ENCODE peak calls at places on chromosomes 11 and 22, in four cellular contexts. Q, X, Y and S are unnamed samples.

GRCh38 chr22:41367680-41368542 is 13.8 kb upstream of the TEF start:
- DNase-seq in Q (peak), X (no peak), Y (no peak), S (peak)

GRCh38 chr22:22074634-22075381 is 92.2 kb upstream of the TOP3B start:
- DNase-seq in X (no peak), Y (no peak), Q (no peak), S (no peak)

GRCh38 chr22:38886333-38886732 is 14.3 kb upstream of the CBX6 start:
- DNase-seq in Q (no peak), X (no peak), Y (no peak), S (no peak)

GRCh38 chr22:19103881-19104821 is 18.1 kb downstream of the DGCR2 start:
- DNase-seq in Y (peak), Q (peak), X (no peak), S (no peak)

GRCh38 chr11:95556342-95557151 is 233.0 kb downstream of the FAM76B start:
- DNase-seq in Y (peak), Q (peak), X (peak), S (no peak)

GRCh38 chr22:29314537-29315285 is 786 bp downstream of the RASL10A start:
- DNase-seq in Q (no peak), X (no peak), Y (no peak), S (no peak)

GRCh38 chr11:19849107-19849789 is 136.6 kb downstream of the NAV2 start:
- DNase-seq in X (no peak), Y (peak), Q (no peak), S (no peak)

GRCh38 chr11:15692739-15693138 is 578.0 kb downstream of the INSC start:
- DNase-seq in Y (no peak), Q (no peak), X (no peak), S (no peak)

GRCh38 chr11:118212131-118212725 is 12.6 kb downstream of the JAML start:
- DNase-seq in X (no peak), Y (no peak), Q (no peak), S (no peak)

GRCh38 chr11:125072961-125073590 is 10.0 kb downstream of the SLC37A2 start:
- DNase-seq in Y (no peak), Q (no peak), X (no peak), S (no peak)

GRCh38 chr11:124656759-124657627 is 16.5 kb downstream of the SIAE start:
- DNase-seq in X (no peak), Y (no peak), Q (peak), S (no peak)

GRCh38 chr11:36195496-36196346 is 93.5 kb downstream of the COMMD9 start:
- DNase-seq in Y (no peak), X (peak), Q (no peak), S (no peak)

GRCh38 chr11:64419818-64420485 is 61.0 kb downstream of the RPS6KA4 start:
- DNase-seq in Q (no peak), X (no peak), Y (no peak), S (no peak)

GRCh38 chr11:117126223-117126965 is 17.7 kb upstream of the PAFAH1B2 start:
- DNase-seq in Y (no peak), Q (no peak), X (no peak), S (no peak)

GRCh38 chr11:124896071-124896750 is 1.5 kb downstream of the ROBO4 start:
- DNase-seq in Y (no peak), X (no peak), Q (no peak), S (no peak)

GRCh38 chr11:68792400-68792955 is 41.2 kb upstream of the TESMIN start:
- DNase-seq in X (no peak), Q (no peak), Y (no peak), S (no peak)

GRCh38 chr11:115237578-115237977 is 266.6 kb downstream of the CADM1 start:
- DNase-seq in Q (no peak), X (no peak), Y (no peak), S (no peak)

GRCh38 chr11:8719260-8720190 is 36.9 kb downstream of the RPL27A start:
- DNase-seq in Y (peak), X (peak), Q (no peak), S (peak)

GRCh38 chr22:50325444-50326224 is 1.2 kb downstream of the DENND6B start:
- DNase-seq in X (no peak), Y (no peak), Q (no peak), S (no peak)

GRCh38 chr22:32558681-32559355 is 84.2 kb downstream of the FBXO7 start:
- DNase-seq in Y (peak), X (no peak), Q (peak), S (peak)

GRCh38 chr11:126132319-126132718 is 69.7 kb upstream of the CDON start:
- DNase-seq in Y (no peak), Q (peak), X (no peak), S (peak)

GRCh38 chr11:62981743-62982142 is 3.0 kb downstream of the SLC22A6 start:
- DNase-seq in X (no peak), Y (no peak), Q (no peak), S (no peak)

GRCh38 chr11:62985351-62985750 is 584 bp upstream of the SLC22A6 start:
- DNase-seq in X (no peak), Q (no peak), Y (no peak), S (no peak)

GRCh38 chr11:62980133-62980760 is 4.5 kb downstream of the SLC22A6 start:
- DNase-seq in Q (no peak), Y (no peak), X (no peak), S (no peak)

GRCh38 chr11:62984451-62984991 is at the start of gene SLC22A6:
- DNase-seq in Q (no peak), X (no peak), Y (no peak), S (no peak)

GRCh38 chr11:62983536-62984199 is 1.1 kb downstream of the SLC22A6 start:
- DNase-seq in Y (no peak), Q (no peak), X (no peak), S (no peak)
- H3K4me3 ChIP-seq in Y (no peak), Q (no peak), X (no peak), S (no peak)

DNA sequence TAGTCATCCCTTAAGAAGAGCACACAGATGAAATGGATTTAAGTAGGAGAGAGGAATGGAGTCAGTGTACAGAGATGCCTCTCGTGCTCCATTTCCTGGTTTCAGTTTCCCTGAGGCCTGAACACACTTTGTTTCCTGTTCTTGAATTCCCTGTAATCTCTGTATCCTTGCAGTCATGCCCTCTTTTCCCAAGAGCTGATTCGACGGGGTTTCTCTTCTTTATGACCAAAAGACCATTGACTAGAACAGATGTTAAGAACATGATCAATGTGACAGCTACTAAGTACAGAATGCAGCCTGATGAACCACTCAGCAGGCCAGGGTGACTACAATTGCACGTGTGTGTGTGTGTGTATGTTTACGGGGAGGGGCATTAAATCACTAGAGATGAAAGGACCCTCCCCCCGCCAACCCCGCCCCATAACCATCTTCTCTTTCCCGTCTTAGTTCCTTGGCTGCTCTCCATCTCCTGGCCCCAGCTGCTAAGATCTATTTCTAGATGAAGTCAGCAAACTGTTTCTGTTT is 26.2 kb downstream of the SLC22A6 start:
- DNase-seq in Y (peak), X (peak), Q (no peak), S (peak)
- H3K4me3 ChIP-seq in Y (no peak), X (no peak), Q (no peak), S (no peak)

GRCh38 chr11:66115638-66116410 is 45.8 kb downstream of the PACS1 start:
- DNase-seq in Y (no peak), X (no peak), Q (no peak), S (no peak)
- H3K4me3 ChIP-seq in Y (no peak), X (no peak), Q (no peak), S (no peak)

GRCh38 chr11:13964771-13965074 is 2.2 kb downstream of the SPON1 start:
- DNase-seq in Q (no peak), X (no peak), Y (no peak), S (no peak)

GRCh38 chr11:13963169-13963948 is 836 bp downstream of the SPON1 start:
- DNase-seq in Q (no peak), Y (no peak), X (no peak), S (no peak)

GRCh38 chr11:13965337-13965736 is 2.8 kb downstream of the SPON1 start:
- DNase-seq in X (no peak), Y (no peak), Q (no peak), S (no peak)

GRCh38 chr11:13962562-13963168 is at the start of gene SPON1:
- DNase-seq in Q (peak), Y (no peak), X (no peak), S (no peak)

GRCh38 chr11:13963949-13964770 is 1.6 kb downstream of the SPON1 start:
- DNase-seq in X (no peak), Y (no peak), Q (peak), S (no peak)
- H3K4me3 ChIP-seq in X (no peak), Y (no peak), Q (no peak), S (peak)

GRCh38 chr11:105699203-105699602 is 89.3 kb downstream of the GRIA4 start:
- DNase-seq in Q (no peak), X (no peak), Y (no peak), S (no peak)

GRCh38 chr11:105697291-105697690 is 87.4 kb downstream of the GRIA4 start:
- DNase-seq in Q (no peak), X (no peak), Y (no peak), S (no peak)

GRCh38 chr11:105693075-105693474 is 83.2 kb downstream of the GRIA4 start:
- DNase-seq in Q (no peak), X (no peak), Y (no peak), S (no peak)

GRCh38 chr11:105701098-105701497 is 91.2 kb downstream of the GRIA4 start:
- DNase-seq in X (no peak), Q (no peak), Y (no peak), S (peak)

DNA sequence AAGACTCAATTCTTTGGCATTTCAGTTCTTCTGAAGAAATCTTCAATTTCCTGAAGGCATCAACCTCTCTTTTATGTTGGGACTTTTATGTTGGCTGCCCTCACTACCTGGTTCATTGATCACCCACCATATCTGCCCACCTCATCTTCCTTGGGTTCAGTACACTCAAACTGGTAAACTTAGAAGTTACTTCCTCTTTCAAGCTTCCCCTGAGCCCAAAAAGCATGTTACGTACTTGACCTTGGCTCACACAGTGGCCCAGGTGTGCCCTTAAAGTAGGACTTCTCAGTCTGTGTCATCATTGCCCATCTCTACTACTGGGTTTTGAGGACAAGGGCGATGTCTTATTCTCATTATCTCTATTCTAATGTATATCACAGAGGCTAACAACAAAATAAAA is 86.1 kb downstream of the GRIA4 start:
- DNase-seq in Y (no peak), Q (no peak), X (no peak), S (no peak)
- H3K4me3 ChIP-seq in Y (no peak), Q (no peak), X (no peak), S (no peak)

GRCh38 chr22:43860831-43861230 is 1.5 kb downstream of the SULT4A1 start:
- DNase-seq in X (no peak), Y (no peak), Q (no peak), S (no peak)

GRCh38 chr22:43862882-43863202 is 529 bp upstream of the SULT4A1 start:
- DNase-seq in Q (no peak), Y (no peak), X (no peak), S (no peak)

GRCh38 chr22:43860126-43860525 is 2.2 kb downstream of the SULT4A1 start:
- DNase-seq in X (no peak), Q (no peak), Y (no peak), S (no peak)

GRCh38 chr22:43862074-43862881 is at the start of gene SULT4A1:
- DNase-seq in X (no peak), Q (no peak), Y (no peak), S (no peak)

GRCh38 chr22:43861529-43861928 is 784 bp downstream of the SULT4A1 start:
- DNase-seq in Y (no peak), X (no peak), Q (no peak), S (no peak)
- H3K4me3 ChIP-seq in Y (no peak), X (no peak), Q (no peak), S (no peak)

GRCh38 chr11:61496602-61497400 is 11.7 kb upstream of the LRRC10B start:
- DNase-seq in Q (no peak), Y (no peak), X (no peak), S (no peak)
- H3K4me3 ChIP-seq in Q (no peak), Y (no peak), X (no peak), S (no peak)

GRCh38 chr11:102930451-102930850 is 25.1 kb downstream of the MMP13 start:
- DNase-seq in Y (no peak), Q (no peak), X (no peak), S (no peak)
- H3K4me3 ChIP-seq in Y (no peak), Q (no peak), X (no peak), S (no peak)